ENCODE peak calls at places on chromosomes 4 and X, in nine cellular contexts. C is H9, Q is heart right ventricle, Y is GM13977, A is WERI-Rb-1, E is colonic mucosa, U is HCT116, I is astrocyte of the spinal cord, V is AG09309. M is an unnamed sample.

GRCh38 chr4:99762728-99763127 is 53.9 kb upstream of the DAPP1 start:
- DNase-seq in V (no peak), Y (no peak), U (no peak), Q (no peak), E (no peak), C (no peak), I (no peak), A (no peak), M (no peak)

GRCh38 chrX:2159858-2160257 is 340.9 kb downstream of the DHRSX start:
- DNase-seq in A (no peak), V (no peak), Y (no peak), Q (no peak), E (no peak), U (no peak), C (no peak), I (no peak), M (no peak)

GRCh38 chr4:112289407-112290253 is 3.9 kb upstream of the TIFA start:
- DNase-seq in Q (no peak), V (no peak), I (no peak), U (no peak), Y (no peak), C (no peak), A (no peak), E (no peak), M (no peak)

GRCh38 chrX:101219840-101220191 is 230 bp downstream of the DRP2 start:
- DNase-seq in E (no peak), I (peak; percentile 62), Q (no peak), U (no peak), V (no peak), C (no peak), A (no peak), Y (no peak), M (no peak)

GRCh38 chr4:137471461-137471860 is 60.8 kb downstream of the PCDH18 start:
- DNase-seq in I (no peak), V (no peak), Y (no peak), U (no peak), C (no peak), A (no peak), Q (no peak), E (no peak), M (no peak)

GRCh38 chr4:85369703-85370380 is 105.1 kb upstream of the ARHGAP24 start:
- DNase-seq in A (no peak), I (no peak), Q (no peak), C (no peak), Y (no peak), U (no peak), E (no peak), V (no peak), M (no peak)

GRCh38 chr4:55866973-55867574 is 13.6 kb downstream of the EXOC1 start:
- DNase-seq in U (peak; percentile 51), A (peak; percentile 22), Q (peak; percentile 8), I (peak; percentile 78), C (no peak), Y (peak; percentile 19), V (peak; percentile 41), E (no peak), M (no peak)

GRCh38 chr4:57018930-57019329 is 40.2 kb downstream of the POLR2B start:
- DNase-seq in Q (no peak), E (no peak), V (no peak), I (no peak), A (no peak), U (no peak), Y (no peak), C (no peak), M (no peak)

GRCh38 chr4:1402021-1402515 is 4.2 kb downstream of the NKX1-1 start:
- DNase-seq in C (peak; percentile 28), U (no peak), Q (no peak), V (no peak), Y (peak; percentile 45), E (no peak), A (peak; percentile 11), I (no peak), M (no peak)

GRCh38 chr4:80183196-80184052 is 13.9 kb upstream of the PRDM8 start:
- DNase-seq in U (no peak), A (peak; percentile 68), C (peak; percentile 36), Y (peak; percentile 50), V (no peak), I (no peak), E (no peak), Q (peak; percentile 17), M (peak; percentile 38)

GRCh38 chrX:83771664-83772063 is 89.3 kb upstream of the CYLC1 start:
- DNase-seq in I (no peak), Q (no peak), A (no peak), V (no peak), Y (no peak), U (no peak), C (peak; percentile 33), E (no peak), M (peak; percentile 9)

GRCh38 chr4:177301127-177301639 is 8.5 kb upstream of the NEIL3 start:
- DNase-seq in C (no peak), E (no peak), V (no peak), A (no peak), U (no peak), Q (no peak), Y (no peak), I (no peak), M (no peak)

GRCh38 chr4:110589297-110589696 is 33.6 kb downstream of the PITX2 start:
- DNase-seq in E (no peak), I (no peak), U (no peak), Q (no peak), V (no peak), Y (no peak), C (no peak), A (no peak), M (no peak)

GRCh38 chr4:30821275-30821674 is 101.1 kb downstream of the PCDH7 start:
- DNase-seq in I (no peak), A (no peak), Y (no peak), Q (no peak), C (no peak), V (no peak), U (peak; percentile 67), E (no peak), M (no peak)

GRCh38 chr4:117514779-117515178 is 429.4 kb upstream of the TRAM1L1 start:
- DNase-seq in Q (no peak), I (no peak), U (no peak), A (no peak), C (no peak), Y (no peak), V (no peak), E (no peak), M (no peak)

GRCh38 chr4:144754562-144755410 is 108.8 kb downstream of the HHIP start:
- DNase-seq in E (no peak), V (peak; percentile 14), Y (peak; percentile 4), A (peak; percentile 29), C (peak; percentile 34), Q (no peak), I (peak; percentile 77), U (peak; percentile 19), M (peak; percentile 7)

GRCh38 chr4:177308125-177308524 is 1.5 kb upstream of the NEIL3 start:
- DNase-seq in Y (no peak), Q (no peak), A (no peak), E (no peak), C (no peak), V (peak; percentile 79), I (peak; percentile 58), U (no peak), M (no peak)

GRCh38 chr4:98722000-98722399 is 63.6 kb upstream of the TSPAN5 start:
- DNase-seq in Q (no peak), Y (no peak), I (no peak), V (no peak), E (no peak), C (no peak), U (no peak), A (no peak), M (no peak)

DNA sequence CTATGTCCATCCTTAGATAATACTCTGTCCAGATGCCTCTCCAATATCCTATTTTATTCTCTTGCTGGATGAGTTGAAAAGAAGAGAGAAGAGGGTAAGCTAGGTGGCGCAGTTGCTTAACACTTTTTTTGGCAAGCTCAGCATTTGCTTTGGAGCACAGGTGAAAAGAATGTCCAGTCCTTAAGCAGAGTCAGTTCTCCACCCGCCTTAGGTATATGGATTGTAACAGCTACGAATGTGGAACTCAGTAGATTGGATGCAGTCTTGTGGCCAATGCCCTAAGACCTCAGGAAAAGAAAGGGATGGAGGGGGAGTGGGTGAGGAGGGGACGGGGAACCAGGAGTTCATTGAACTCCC is 208.4 kb downstream of the NWD2 start:
- DNase-seq in C (peak; percentile 68), V (peak; percentile 2), E (peak; percentile 85), Y (peak; percentile 78), A (peak; percentile 37), U (peak; percentile 58), Q (peak; percentile 35), I (peak; percentile 70), M (peak; percentile 49)
- TF ChIP-seq CTCF in C (peak; percentile 75), V (peak; percentile 48), E (peak; percentile 31), Y (peak; percentile 63), A (peak; percentile 58), U (peak; percentile 80), Q (no peak), I (peak; percentile 69), M (peak; percentile 22)

GRCh38 chrX:46301903-46302302 is 243.3 kb downstream of the ZNF674 start:
- DNase-seq in I (no peak), C (no peak), A (no peak), U (no peak), Y (no peak), E (no peak), V (no peak), Q (no peak), M (no peak)
- TF ChIP-seq CTCF in I (no peak), C (no peak), A (no peak), U (no peak), Y (no peak), E (no peak), V (no peak), Q (no peak), M (no peak)

GRCh38 chr4:40924793-40925117 is 175.0 kb downstream of the NSUN7 start:
- DNase-seq in Y (no peak), I (no peak), C (no peak), Q (no peak), V (no peak), A (no peak), U (no peak), E (no peak), M (no peak)
- TF ChIP-seq CTCF in Y (no peak), I (no peak), C (peak; percentile 7), Q (peak; percentile 3), V (no peak), A (no peak), U (no peak), E (no peak), M (peak; percentile 37)

GRCh38 chr4:45455217-45455616 is 668.6 kb downstream of the GABRG1 start:
- DNase-seq in U (no peak), Y (no peak), C (no peak), A (no peak), I (no peak), V (no peak), Q (no peak), E (no peak), M (no peak)

DNA sequence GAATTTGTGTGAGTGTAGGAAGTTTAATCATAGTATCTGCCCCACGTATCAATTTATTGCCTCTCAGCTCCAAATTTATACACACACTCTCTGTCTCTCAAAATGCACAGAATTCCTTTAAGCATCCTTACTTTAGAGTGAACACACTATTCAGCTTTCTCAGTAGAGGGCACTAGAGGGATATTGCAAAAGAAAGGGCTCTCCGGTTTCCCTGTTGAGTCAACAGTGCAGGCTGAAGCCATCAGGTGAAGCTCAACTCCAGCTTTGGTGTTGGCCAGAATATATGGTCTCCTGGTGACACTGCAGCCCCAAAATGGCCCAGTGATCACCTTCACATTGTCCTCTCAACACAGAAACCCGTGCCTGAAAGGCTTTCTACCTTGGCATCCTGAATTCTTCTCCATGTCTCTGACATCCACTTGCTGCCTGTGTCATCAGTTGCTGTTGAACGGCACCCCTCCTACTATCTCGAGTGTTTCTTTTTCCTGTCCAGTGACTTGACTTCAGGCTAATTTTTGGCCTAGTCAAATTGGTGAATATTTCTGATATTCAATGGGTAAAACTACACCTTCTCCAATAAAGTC is 670.5 kb downstream of the GABRG1 start:
- DNase-seq in Y (peak; percentile 39), I (peak; percentile 20), U (no peak), C (no peak), Q (no peak), A (peak; percentile 36), E (no peak), V (no peak), M (no peak)
- TF ChIP-seq CTCF in Y (peak; percentile 56), I (peak; percentile 53), U (no peak), C (peak; percentile 74), Q (no peak), A (peak; percentile 66), E (no peak), V (no peak), M (no peak)